ENCODE peak calls at places on chromosomes 1 and 21, in four cellular contexts. G is GM12878, K is HepG2, E is K562. O is an unnamed sample.

GRCh38 chr1:8096105-8097011 is 70.2 kb upstream of the ERRFI1 start:
- DNase-seq in K (no peak), G (peak), E (no peak), O (no peak)

GRCh38 chr1:6623269-6623965 is 1.3 kb upstream of the THAP3 start:
- DNase-seq in K (no peak), E (no peak), G (no peak), O (no peak)

GRCh38 chr1:68811806-68812205 is 314.9 kb upstream of the DEPDC1 start:
- DNase-seq in K (no peak), E (no peak), G (no peak), O (no peak)

GRCh38 chr1:174051956-174052355 is 29.8 kb upstream of the RC3H1 start:
- DNase-seq in K (no peak), E (peak), G (no peak), O (no peak)

GRCh38 chr1:197467881-197468280 is 199.8 kb downstream of the CRB1 start:
- DNase-seq in K (no peak), G (no peak), E (no peak), O (no peak)

GRCh38 chr21:45822002-45822397 is 159.6 kb upstream of the COL6A1 start:
- DNase-seq in G (no peak), E (no peak), K (no peak), O (no peak)

GRCh38 chr1:38962560-38962959 is 20.9 kb upstream of the RHBDL2 start:
- DNase-seq in G (no peak), K (peak), E (no peak), O (no peak)

GRCh38 chr21:32174819-32175218 is 104.0 kb downstream of the MIS18A start:
- DNase-seq in G (no peak), K (no peak), E (no peak), O (no peak)

GRCh38 chr1:181646723-181647122 is 163.4 kb downstream of the CACNA1E start:
- DNase-seq in G (no peak), K (no peak), E (no peak), O (no peak)

GRCh38 chr1:155801149-155801548 is 55.9 kb downstream of the GON4L start:
- DNase-seq in G (no peak), K (no peak), E (no peak), O (no peak)

GRCh38 chr1:169484107-169484506 is 1.6 kb downstream of the SLC19A2 start:
- DNase-seq in G (no peak), E (peak), K (no peak), O (no peak)

GRCh38 chr1:54851406-54851805 is 35.6 kb downstream of the DHCR24 start:
- DNase-seq in E (no peak), K (no peak), G (no peak), O (no peak)

GRCh38 chr1:8390707-8391106 is 72.8 kb downstream of the SLC45A1 start:
- DNase-seq in E (peak), G (no peak), K (no peak), O (no peak)

GRCh38 chr1:156409424-156409823 is 40.4 kb downstream of the RHBG start:
- DNase-seq in K (no peak), G (no peak), E (no peak), O (no peak)

GRCh38 chr1:20717452-20718342 is at the start of gene KIF17:
- DNase-seq in K (no peak), E (peak), G (no peak), O (no peak)

GRCh38 chr1:94543893-94544635 is 2.5 kb upstream of the F3 start:
- DNase-seq in G (no peak), E (no peak), K (no peak), O (no peak)

GRCh38 chr1:8004803-8005573 is 21.1 kb downstream of the ERRFI1 start:
- DNase-seq in K (peak), E (peak), G (no peak), O (no peak)

GRCh38 chr1:234725177-234726132 is 115.5 kb upstream of the IRF2BP2 start:
- DNase-seq in E (peak), K (no peak), G (no peak), O (no peak)

GRCh38 chr1:236734141-236734765 is 48.0 kb downstream of the ACTN2 start:
- DNase-seq in G (no peak), E (no peak), K (no peak), O (no peak)

GRCh38 chr1:90580176-90580575 is 136.9 kb downstream of the BARHL2 start:
- DNase-seq in G (no peak), E (no peak), K (no peak), O (no peak)

GRCh38 chr1:33338495-33339211 is 17.8 kb upstream of the A3GALT2 start:
- DNase-seq in K (peak), G (no peak), E (peak), O (no peak)

GRCh38 chr1:29424266-29424665 is 187.9 kb downstream of the PTPRU start:
- DNase-seq in G (no peak), K (no peak), E (no peak), O (peak)

GRCh38 chr1:222931018-222931417 is 116.2 kb downstream of the DISP1 start:
- DNase-seq in K (no peak), G (no peak), E (no peak), O (no peak)

GRCh38 chr1:183711691-183712401 is 58.7 kb upstream of the APOBEC4 start:
- DNase-seq in K (no peak), E (no peak), G (no peak), O (no peak)

GRCh38 chr1:167808690-167809089 is 86.9 kb downstream of the MPZL1 start:
- DNase-seq in G (no peak), K (no peak), E (no peak), O (no peak)

GRCh38 chr1:67688526-67689219 is 3.7 kb downstream of the GADD45A start:
- DNase-seq in K (no peak), G (no peak), E (peak), O (no peak)

GRCh38 chr21:36125513-36126121 is 9.3 kb upstream of the CBR3 start:
- DNase-seq in E (peak), G (no peak), K (peak), O (no peak)

GRCh38 chr21:41642399-41642798 is 124.5 kb downstream of the RIPK4 start:
- DNase-seq in K (peak), G (no peak), E (no peak), O (no peak)

GRCh38 chr1:63753591-63753990 is 20.2 kb upstream of the ROR1 start:
- DNase-seq in K (no peak), G (no peak), E (no peak), O (no peak)

GRCh38 chr1:21762022-21762404 is 20.9 kb downstream of the USP48 start:
- DNase-seq in G (peak), K (no peak), E (no peak), O (no peak)

GRCh38 chr1:228420968-228421826 is 4.5 kb upstream of the TRIM17 start:
- DNase-seq in G (no peak), K (no peak), E (peak), O (no peak)

GRCh38 chr1:19074902-19075721 is 118.6 kb upstream of the IFFO2 start:
- DNase-seq in E (no peak), K (no peak), G (no peak), O (no peak)

GRCh38 chr1:210505601-210506564 is 177.2 kb downstream of the HHAT start:
- DNase-seq in G (no peak), E (no peak), K (no peak), O (no peak)

GRCh38 chr21:41170442-41170841 is 2.5 kb downstream of the BACE2 start:
- DNase-seq in E (peak), G (no peak), K (peak), O (no peak)

GRCh38 chr21:18155508-18156193 is 89.0 kb upstream of the CHODL start:
- DNase-seq in G (no peak), E (no peak), K (no peak), O (no peak)

DNA sequence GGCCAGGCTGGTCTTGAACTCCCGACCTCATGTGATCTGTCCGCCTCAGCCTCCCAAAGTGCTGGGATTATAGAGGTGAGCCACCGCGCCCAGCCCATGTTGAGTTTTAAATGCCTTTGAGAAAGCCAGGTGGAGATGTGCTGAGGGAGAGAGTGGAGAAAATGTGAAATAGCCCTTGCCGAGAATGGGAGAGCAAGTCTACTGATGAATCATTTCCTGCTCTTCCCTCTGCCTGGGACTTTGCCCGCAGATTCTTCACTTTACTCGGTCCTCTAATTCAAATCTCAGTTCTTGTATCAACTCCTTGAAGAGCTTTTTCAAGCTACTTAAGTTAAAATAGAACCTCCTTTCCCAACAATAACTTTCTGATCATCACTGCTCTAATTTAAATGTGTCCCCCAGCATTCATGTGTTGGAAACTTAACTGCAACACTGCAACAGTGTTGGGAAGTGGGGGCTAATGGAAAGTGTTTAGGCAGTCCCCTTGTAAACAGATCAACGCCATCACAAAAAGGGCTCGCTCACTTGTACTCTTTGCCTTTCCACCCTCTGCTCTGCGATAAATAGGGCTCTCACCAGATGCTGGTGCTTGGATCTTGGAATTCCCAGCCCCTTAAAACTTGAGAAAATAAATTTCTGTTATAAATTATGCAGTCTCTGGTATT is 27.8 kb downstream of the OSBPL9 start:
- DNase-seq in E (no peak), K (no peak), G (no peak), O (peak)
- TF ChIP-seq BRCA1 in E (no peak), K (no peak), G (no peak), O (no peak)

DNA sequence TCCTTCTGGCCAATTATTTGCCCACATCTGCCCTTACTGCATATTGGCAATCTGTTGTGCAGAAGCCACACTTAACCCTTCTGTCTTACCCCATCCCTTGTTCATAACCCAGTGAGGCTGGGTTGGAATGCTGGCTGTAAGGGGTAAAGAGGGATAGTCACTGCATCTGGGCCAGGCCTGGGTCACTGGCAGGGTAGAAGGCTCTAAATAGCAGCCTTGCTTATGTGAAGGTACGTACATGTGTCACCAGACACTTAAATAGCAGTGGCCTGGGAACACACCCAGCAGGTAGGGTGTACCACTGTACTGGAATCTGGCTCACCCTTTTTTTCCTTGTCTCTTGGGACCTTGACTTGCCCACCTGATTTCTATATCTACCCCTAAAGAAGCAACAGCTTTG is 9.9 kb upstream of the TARS2 start:
- DNase-seq in E (no peak), K (no peak), G (no peak), O (no peak)
- TF ChIP-seq HDAC6 in E (no peak), K (no peak), G (no peak), O (no peak)

GRCh38 chr21:34077888-34078287 is 4.5 kb downstream of the MRPS6 start:
- DNase-seq in E (peak), G (no peak), K (no peak), O (no peak)
- TF ChIP-seq BRCA1 in E (no peak), G (no peak), K (no peak), O (no peak)

GRCh38 chr1:225691861-225692516 is 39.1 kb upstream of the ENAH start:
- DNase-seq in K (no peak), E (no peak), G (no peak), O (no peak)

GRCh38 chr1:225689882-225690459 is 37.0 kb upstream of the ENAH start:
- DNase-seq in K (no peak), G (no peak), E (no peak), O (no peak)

GRCh38 chr1:225692517-225692879 is 39.6 kb upstream of the ENAH start:
- DNase-seq in K (no peak), E (no peak), G (no peak), O (no peak)

GRCh38 chr1:225693085-225693698 is 40.3 kb upstream of the ENAH start:
- DNase-seq in K (no peak), E (no peak), G (no peak), O (no peak)

DNA sequence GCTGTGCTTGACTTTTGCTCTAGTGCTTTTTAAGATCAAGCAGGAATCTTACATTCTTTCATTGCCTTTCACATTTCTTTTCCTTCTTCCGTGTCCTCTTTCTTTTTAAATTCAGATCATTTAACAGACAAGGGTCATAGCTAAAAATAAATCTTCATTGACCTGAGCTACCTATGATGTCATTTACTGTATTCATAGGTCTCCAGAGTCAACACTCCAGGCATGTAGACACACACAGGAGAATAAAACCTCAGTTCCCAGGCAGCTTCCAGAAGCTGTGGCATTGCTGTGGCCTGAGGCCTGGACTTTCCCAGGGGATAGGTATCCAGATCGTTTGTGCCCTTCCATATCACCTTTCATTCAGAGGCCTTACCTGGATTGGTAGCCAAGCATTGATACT is 38.5 kb upstream of the ENAH start:
- DNase-seq in E (no peak), K (peak), G (no peak), O (no peak)
- TF ChIP-seq HDAC6 in E (no peak), K (no peak), G (no peak), O (no peak)

GRCh38 chr1:116067564-116067887 is 43.7 kb upstream of the MAB21L3 start:
- DNase-seq in E (no peak), K (no peak), G (no peak), O (no peak)

GRCh38 chr1:116062201-116062600 is 49.0 kb upstream of the MAB21L3 start:
- DNase-seq in K (no peak), E (no peak), G (no peak), O (no peak)

GRCh38 chr1:116066868-116067563 is 44.2 kb upstream of the MAB21L3 start:
- DNase-seq in K (no peak), E (no peak), G (no peak), O (no peak)

GRCh38 chr1:116064616-116065015 is 46.6 kb upstream of the MAB21L3 start:
- DNase-seq in G (no peak), K (no peak), E (no peak), O (no peak)
- TF ChIP-seq BRCA1 in G (no peak), K (no peak), E (no peak), O (no peak)

DNA sequence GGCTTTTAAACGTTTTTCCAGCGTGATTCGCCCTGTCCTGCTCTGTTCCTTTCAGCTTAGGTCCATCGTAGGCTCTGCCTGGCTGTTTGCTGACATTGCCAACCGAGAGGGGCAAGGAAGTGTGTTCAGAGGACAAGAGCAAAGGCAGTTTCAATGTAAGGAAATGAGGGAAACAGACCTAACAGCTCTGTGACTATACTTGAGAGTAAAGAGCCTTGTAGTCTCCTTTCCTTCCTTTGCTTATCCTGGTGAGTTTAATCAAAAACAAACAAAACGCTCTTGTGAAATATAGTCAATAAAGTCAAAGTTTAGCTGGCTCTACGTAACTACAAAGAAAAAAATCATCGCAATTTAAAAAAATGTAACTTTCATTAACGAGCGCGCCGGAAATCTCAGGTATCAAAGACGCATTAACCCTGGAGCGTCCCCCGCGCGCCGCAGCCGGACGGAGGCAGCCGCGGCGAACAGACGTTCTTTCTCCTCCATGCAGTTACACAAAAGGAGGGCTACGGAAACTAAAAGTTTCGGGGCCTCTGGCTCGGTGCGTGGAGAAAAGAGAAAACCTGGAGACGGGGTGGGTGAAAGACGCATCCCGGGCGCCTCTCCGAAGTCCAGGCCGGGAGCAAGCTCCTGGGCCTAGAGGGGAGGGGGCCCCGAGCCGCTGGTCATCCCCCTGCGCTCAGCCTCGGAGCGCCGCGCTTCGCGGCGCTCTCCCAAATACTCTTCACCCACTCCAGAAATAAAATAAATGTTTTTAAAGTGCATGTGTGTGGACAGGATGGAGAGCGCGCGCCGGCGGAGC is 594 bp upstream of the ADGRL2 start:
- DNase-seq in E (no peak), K (peak), G (no peak), O (no peak)
- TF ChIP-seq HDAC6 in E (no peak), K (no peak), G (no peak), O (no peak)

GRCh38 chr1:99501871-99502270 is 144.0 kb upstream of the PALMD start:
- DNase-seq in K (peak), G (no peak), E (peak), O (no peak)

DNA sequence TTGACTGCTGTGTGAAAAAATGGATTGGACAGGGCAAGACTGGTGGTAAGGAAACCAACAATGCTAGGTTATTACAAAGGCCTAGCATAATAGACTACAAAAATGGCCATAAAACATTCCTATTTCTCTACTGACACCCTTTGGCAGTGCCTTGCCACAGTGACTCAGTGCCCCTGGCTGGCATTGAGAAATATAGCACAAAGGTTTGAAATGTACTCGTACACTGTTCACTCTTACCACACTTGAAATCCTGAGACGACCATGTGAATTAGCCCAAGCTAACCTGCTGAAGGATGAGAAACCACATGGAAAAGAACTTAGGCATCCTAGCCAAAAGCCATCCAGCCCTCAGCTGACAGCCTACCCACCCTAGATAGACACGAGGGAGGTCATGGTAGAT is 149.8 kb upstream of the PALMD start:
- DNase-seq in K (no peak), E (no peak), G (no peak), O (no peak)
- TF ChIP-seq BRCA1 in K (no peak), E (no peak), G (no peak), O (no peak)

DNA sequence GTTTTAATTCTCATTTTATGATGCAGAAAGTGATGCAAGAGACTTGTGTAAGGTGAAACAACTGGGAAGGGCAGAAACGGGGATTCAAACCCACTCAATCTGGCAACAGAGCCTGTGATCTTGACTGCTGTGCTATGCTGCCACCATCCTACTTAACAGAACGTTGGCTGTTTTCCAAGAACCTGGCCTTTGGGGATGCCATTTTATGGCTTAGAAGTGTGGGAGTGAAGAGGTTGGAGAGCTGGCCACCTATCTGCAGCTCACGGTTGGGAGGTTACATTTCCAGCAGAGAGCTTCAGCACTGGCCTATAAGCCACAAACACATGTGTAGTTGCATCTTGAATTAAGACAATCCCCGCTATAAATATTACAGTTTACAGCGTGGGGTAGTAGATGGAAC is 235.3 kb downstream of the PRDM2 start:
- DNase-seq in K (no peak), E (peak), G (no peak), O (no peak)
- TF ChIP-seq HDAC6 in K (no peak), E (no peak), G (no peak), O (no peak)

O was measured in H1.